ENCODE peak calls at places on chromosome 7, in nine cellular contexts. One of them, this sample, is unnamed.

GRCh38 chr7:134986363-134987231 is at the start of gene AGBL3:
- DNase-seq in Karpas-422: peak; percentile 95
- DNase-seq in H9: peak; percentile 97
- DNase-seq in PC-3: peak; percentile 94
- DNase-seq in mammary epithelial cell: peak; percentile 88
- DNase-seq in SK-N-SH: peak; percentile 94
- DNase-seq in GM23248: peak; percentile 99
- DNase-seq in H1: peak; percentile 94
- DNase-seq in endothelial cell of umbilical vein: peak; percentile 95
- DNase-seq in this sample: peak; percentile 95

GRCh38 chr7:120951826-120952225 is 1.2 kb downstream of the ING3 start:
- DNase-seq in H1: no peak
- DNase-seq in PC-3: no peak
- DNase-seq in SK-N-SH: no peak
- DNase-seq in mammary epithelial cell: no peak
- DNase-seq in Karpas-422: no peak
- DNase-seq in endothelial cell of umbilical vein: no peak
- DNase-seq in GM23248: no peak
- DNase-seq in H9: no peak
- DNase-seq in this sample: no peak

GRCh38 chr7:133912916-133913697 is 214.0 kb upstream of the LRGUK start:
- DNase-seq in PC-3: peak; percentile 81
- DNase-seq in endothelial cell of umbilical vein: peak; percentile 52
- DNase-seq in GM23248: peak; percentile 53
- DNase-seq in Karpas-422: no peak
- DNase-seq in SK-N-SH: no peak
- DNase-seq in H1: no peak
- DNase-seq in mammary epithelial cell: peak; percentile 95
- DNase-seq in H9: no peak
- DNase-seq in this sample: no peak

GRCh38 chr7:38291117-38291647 is 17.7 kb upstream of the TARP start:
- DNase-seq in PC-3: no peak
- DNase-seq in GM23248: no peak
- DNase-seq in mammary epithelial cell: no peak
- DNase-seq in H1: no peak
- DNase-seq in SK-N-SH: no peak
- DNase-seq in endothelial cell of umbilical vein: no peak
- DNase-seq in H9: peak; percentile 34
- DNase-seq in Karpas-422: peak; percentile 42
- DNase-seq in this sample: no peak

GRCh38 chr7:32905175-32905662 is 13.7 kb upstream of the KBTBD2 start:
- DNase-seq in H1: peak; percentile 68
- DNase-seq in PC-3: no peak
- DNase-seq in GM23248: peak; percentile 93
- DNase-seq in Karpas-422: peak; percentile 56
- DNase-seq in mammary epithelial cell: peak; percentile 54
- DNase-seq in H9: peak; percentile 90
- DNase-seq in SK-N-SH: peak; percentile 83
- DNase-seq in endothelial cell of umbilical vein: peak; percentile 86
- DNase-seq in this sample: peak; percentile 85

GRCh38 chr7:106326594-106327537 is 42.1 kb upstream of the NAMPT start:
- DNase-seq in mammary epithelial cell: no peak
- DNase-seq in H1: no peak
- DNase-seq in H9: no peak
- DNase-seq in Karpas-422: no peak
- DNase-seq in PC-3: no peak
- DNase-seq in endothelial cell of umbilical vein: no peak
- DNase-seq in SK-N-SH: no peak
- DNase-seq in GM23248: peak; percentile 65
- DNase-seq in this sample: no peak

GRCh38 chr7:28217161-28217560 is 36.6 kb upstream of the JAZF1 start:
- DNase-seq in SK-N-SH: no peak
- DNase-seq in PC-3: no peak
- DNase-seq in H9: no peak
- DNase-seq in Karpas-422: no peak
- DNase-seq in H1: no peak
- DNase-seq in GM23248: no peak
- DNase-seq in endothelial cell of umbilical vein: no peak
- DNase-seq in mammary epithelial cell: no peak
- DNase-seq in this sample: no peak

GRCh38 chr7:36149694-36150452 is 3.2 kb upstream of the EEPD1 start:
- DNase-seq in endothelial cell of umbilical vein: no peak
- DNase-seq in H1: no peak
- DNase-seq in mammary epithelial cell: no peak
- DNase-seq in Karpas-422: no peak
- DNase-seq in SK-N-SH: no peak
- DNase-seq in GM23248: no peak
- DNase-seq in H9: no peak
- DNase-seq in PC-3: no peak
- DNase-seq in this sample: no peak

GRCh38 chr7:76316984-76317781 is 14.7 kb downstream of the HSPB1 start:
- DNase-seq in SK-N-SH: no peak
- DNase-seq in endothelial cell of umbilical vein: no peak
- DNase-seq in mammary epithelial cell: no peak
- DNase-seq in Karpas-422: no peak
- DNase-seq in PC-3: no peak
- DNase-seq in GM23248: no peak
- DNase-seq in H1: no peak
- DNase-seq in H9: no peak
- DNase-seq in this sample: no peak

GRCh38 chr7:133436014-133436428 is 183.1 kb downstream of the EXOC4 start:
- DNase-seq in H9: no peak
- DNase-seq in PC-3: no peak
- DNase-seq in SK-N-SH: no peak
- DNase-seq in H1: no peak
- DNase-seq in Karpas-422: no peak
- DNase-seq in GM23248: peak; percentile 74
- DNase-seq in endothelial cell of umbilical vein: peak; percentile 83
- DNase-seq in mammary epithelial cell: peak; percentile 75
- DNase-seq in this sample: no peak

GRCh38 chr7:39609084-39609461 is 14.3 kb upstream of the RALA start:
- DNase-seq in Karpas-422: no peak
- DNase-seq in endothelial cell of umbilical vein: peak; percentile 89
- DNase-seq in H1: no peak
- DNase-seq in H9: no peak
- DNase-seq in SK-N-SH: peak; percentile 83
- DNase-seq in PC-3: peak; percentile 30
- DNase-seq in mammary epithelial cell: peak; percentile 74
- DNase-seq in GM23248: peak; percentile 82
- DNase-seq in this sample: no peak

GRCh38 chr7:95338832-95339231 is 14.5 kb upstream of the PON1 start:
- DNase-seq in H1: no peak
- DNase-seq in endothelial cell of umbilical vein: no peak
- DNase-seq in H9: no peak
- DNase-seq in SK-N-SH: no peak
- DNase-seq in PC-3: no peak
- DNase-seq in mammary epithelial cell: no peak
- DNase-seq in GM23248: no peak
- DNase-seq in Karpas-422: no peak
- DNase-seq in this sample: no peak

GRCh38 chr7:94062372-94062771 is 58.2 kb upstream of the BET1 start:
- DNase-seq in SK-N-SH: no peak
- DNase-seq in endothelial cell of umbilical vein: no peak
- DNase-seq in H9: no peak
- DNase-seq in PC-3: no peak
- DNase-seq in H1: no peak
- DNase-seq in Karpas-422: no peak
- DNase-seq in GM23248: peak; percentile 74
- DNase-seq in mammary epithelial cell: no peak
- DNase-seq in this sample: no peak

GRCh38 chr7:27516415-27516814 is 146.3 kb downstream of the HIBADH start:
- DNase-seq in H9: no peak
- DNase-seq in mammary epithelial cell: no peak
- DNase-seq in GM23248: no peak
- DNase-seq in endothelial cell of umbilical vein: no peak
- DNase-seq in PC-3: no peak
- DNase-seq in H1: no peak
- DNase-seq in SK-N-SH: no peak
- DNase-seq in Karpas-422: no peak
- DNase-seq in this sample: no peak

GRCh38 chr7:44218418-44219201 is 17.8 kb downstream of the YKT6 start:
- DNase-seq in H9: peak; percentile 94
- DNase-seq in H1: peak; percentile 79
- DNase-seq in mammary epithelial cell: no peak
- DNase-seq in endothelial cell of umbilical vein: no peak
- DNase-seq in GM23248: no peak
- DNase-seq in SK-N-SH: peak; percentile 81
- DNase-seq in Karpas-422: peak; percentile 56
- DNase-seq in PC-3: no peak
- DNase-seq in this sample: no peak

GRCh38 chr7:513521-514166 is 6.0 kb downstream of the PDGFA start:
- DNase-seq in H9: no peak
- DNase-seq in PC-3: peak; percentile 9
- DNase-seq in Karpas-422: no peak
- DNase-seq in GM23248: peak; percentile 38
- DNase-seq in SK-N-SH: no peak
- DNase-seq in mammary epithelial cell: peak; percentile 55
- DNase-seq in endothelial cell of umbilical vein: no peak
- DNase-seq in H1: no peak
- DNase-seq in this sample: no peak

DNA sequence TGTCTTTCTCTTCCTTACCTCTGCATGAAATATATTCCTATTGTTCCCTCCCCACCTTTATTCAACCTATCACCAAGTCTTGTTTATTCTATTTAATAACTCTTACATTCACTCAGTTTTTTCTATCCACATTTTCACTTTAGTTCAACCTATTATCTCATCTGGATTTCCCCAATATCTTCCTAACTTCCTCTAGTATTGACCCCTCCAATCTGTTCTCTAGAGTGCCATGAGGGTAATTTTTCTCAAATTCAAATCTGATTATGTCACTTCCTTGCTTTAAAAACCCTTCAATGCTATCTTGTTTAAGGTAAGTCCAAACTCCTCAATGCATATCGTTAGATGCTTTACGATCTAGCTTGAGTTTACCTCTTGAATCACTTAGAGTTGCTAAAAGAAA is 86.5 kb downstream of the SDHAF3 start:
- DNase-seq in H9: no peak
- DNase-seq in H1: no peak
- DNase-seq in mammary epithelial cell: no peak
- DNase-seq in GM23248: no peak
- DNase-seq in Karpas-422: no peak
- DNase-seq in endothelial cell of umbilical vein: no peak
- DNase-seq in SK-N-SH: no peak
- DNase-seq in PC-3: no peak
- DNase-seq in this sample: no peak
- H3K4me2 ChIP-seq in H9: no peak overlapping the region
- H3K4me2 ChIP-seq in H1: no peak overlapping the region
- H3K4me2 ChIP-seq in mammary epithelial cell: no peak overlapping the region
- H3K4me2 ChIP-seq in GM23248: no peak overlapping the region
- H3K4me2 ChIP-seq in Karpas-422: no peak overlapping the region
- H3K4me2 ChIP-seq in endothelial cell of umbilical vein: no peak overlapping the region
- H3K4me2 ChIP-seq in SK-N-SH: peak overlapping the region; percentile 23
- H3K4me2 ChIP-seq in PC-3: no peak overlapping the region
- H3K4me2 ChIP-seq in this sample: no peak overlapping the region

GRCh38 chr7:26367219-26367711 is 75.6 kb downstream of the SNX10 start:
- DNase-seq in H1: no peak
- DNase-seq in SK-N-SH: no peak
- DNase-seq in GM23248: no peak
- DNase-seq in Karpas-422: no peak
- DNase-seq in PC-3: no peak
- DNase-seq in H9: no peak
- DNase-seq in endothelial cell of umbilical vein: no peak
- DNase-seq in mammary epithelial cell: no peak
- DNase-seq in this sample: no peak
- H3K9ac ChIP-seq in H1: no peak overlapping the region
- H3K9ac ChIP-seq in SK-N-SH: no peak overlapping the region
- H3K9ac ChIP-seq in GM23248: no peak overlapping the region
- H3K9ac ChIP-seq in Karpas-422: no peak overlapping the region
- H3K9ac ChIP-seq in PC-3: no peak overlapping the region
- H3K9ac ChIP-seq in H9: no peak overlapping the region
- H3K9ac ChIP-seq in endothelial cell of umbilical vein: no peak overlapping the region
- H3K9ac ChIP-seq in mammary epithelial cell: no peak overlapping the region
- H3K9ac ChIP-seq in this sample: no peak overlapping the region

DNA sequence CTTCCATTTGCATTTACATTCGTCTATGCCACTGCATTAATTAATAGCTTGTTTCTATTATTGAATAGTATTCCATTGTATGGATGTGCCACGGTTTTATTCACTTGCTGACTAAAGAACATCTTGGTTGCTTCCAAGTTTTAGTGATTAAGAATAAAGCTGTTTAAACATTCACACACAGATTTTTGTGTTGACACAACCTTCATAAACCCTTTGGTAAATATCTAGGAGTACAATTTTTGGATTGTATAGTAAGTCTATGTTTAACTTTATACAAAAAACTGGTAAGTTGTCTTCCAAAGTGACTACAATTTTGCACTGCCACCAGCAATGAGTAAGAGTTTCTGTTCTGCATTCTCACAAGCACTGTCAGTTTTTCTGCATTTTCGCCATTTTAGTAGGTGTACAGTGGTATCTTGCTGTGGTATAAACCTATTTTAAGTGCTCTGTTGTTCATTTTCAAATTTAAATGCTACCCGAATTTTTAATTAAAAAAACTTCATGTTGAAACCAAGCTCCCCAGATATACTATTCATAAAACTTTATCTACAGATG is 121.4 kb downstream of the RNF133 start:
- DNase-seq in SK-N-SH: no peak
- DNase-seq in PC-3: no peak
- DNase-seq in H1: no peak
- DNase-seq in endothelial cell of umbilical vein: no peak
- DNase-seq in mammary epithelial cell: no peak
- DNase-seq in GM23248: no peak
- DNase-seq in Karpas-422: no peak
- DNase-seq in H9: no peak
- DNase-seq in this sample: no peak
- H3K4me2 ChIP-seq in SK-N-SH: no peak overlapping the region
- H3K4me2 ChIP-seq in PC-3: no peak overlapping the region
- H3K4me2 ChIP-seq in H1: no peak overlapping the region
- H3K4me2 ChIP-seq in endothelial cell of umbilical vein: no peak overlapping the region
- H3K4me2 ChIP-seq in mammary epithelial cell: no peak overlapping the region
- H3K4me2 ChIP-seq in GM23248: no peak overlapping the region
- H3K4me2 ChIP-seq in Karpas-422: no peak overlapping the region
- H3K4me2 ChIP-seq in H9: no peak overlapping the region
- H3K4me2 ChIP-seq in this sample: no peak overlapping the region

GRCh38 chr7:1533569-1534329 is 3.2 kb downstream of the MAFK start:
- DNase-seq in SK-N-SH: peak; percentile 77
- DNase-seq in GM23248: peak; percentile 97
- DNase-seq in H1: no peak
- DNase-seq in mammary epithelial cell: peak; percentile 67
- DNase-seq in endothelial cell of umbilical vein: peak; percentile 89
- DNase-seq in PC-3: peak; percentile 86
- DNase-seq in H9: no peak
- DNase-seq in Karpas-422: no peak
- DNase-seq in this sample: no peak

GRCh38 chr7:1532456-1533254 is 2.2 kb downstream of the MAFK start:
- DNase-seq in SK-N-SH: no peak
- DNase-seq in H9: no peak
- DNase-seq in endothelial cell of umbilical vein: peak; percentile 97
- DNase-seq in GM23248: peak; percentile 97
- DNase-seq in PC-3: peak; percentile 97
- DNase-seq in mammary epithelial cell: peak; percentile 24
- DNase-seq in H1: no peak
- DNase-seq in Karpas-422: peak; percentile 52
- DNase-seq in this sample: no peak

GRCh38 chr7:1534330-1535099 is 4.0 kb downstream of the MAFK start:
- DNase-seq in SK-N-SH: no peak
- DNase-seq in PC-3: no peak
- DNase-seq in H1: no peak
- DNase-seq in GM23248: no peak
- DNase-seq in Karpas-422: no peak
- DNase-seq in H9: no peak
- DNase-seq in mammary epithelial cell: no peak
- DNase-seq in endothelial cell of umbilical vein: no peak
- DNase-seq in this sample: no peak

GRCh38 chr7:1531979-1532455 is 1.5 kb downstream of the MAFK start:
- DNase-seq in PC-3: peak; percentile 34
- DNase-seq in Karpas-422: no peak
- DNase-seq in mammary epithelial cell: no peak
- DNase-seq in H9: no peak
- DNase-seq in H1: no peak
- DNase-seq in endothelial cell of umbilical vein: no peak
- DNase-seq in SK-N-SH: no peak
- DNase-seq in GM23248: no peak
- DNase-seq in this sample: no peak

GRCh38 chr7:1533255-1533568 is 2.7 kb downstream of the MAFK start:
- DNase-seq in endothelial cell of umbilical vein: no peak
- DNase-seq in mammary epithelial cell: no peak
- DNase-seq in Karpas-422: no peak
- DNase-seq in H9: no peak
- DNase-seq in SK-N-SH: no peak
- DNase-seq in GM23248: peak; percentile 45
- DNase-seq in H1: no peak
- DNase-seq in PC-3: no peak
- DNase-seq in this sample: no peak
- H3K9ac ChIP-seq in endothelial cell of umbilical vein: peak overlapping the region; percentile 89
- H3K9ac ChIP-seq in mammary epithelial cell: no peak overlapping the region
- H3K9ac ChIP-seq in Karpas-422: peak overlapping the region; percentile 15
- H3K9ac ChIP-seq in H9: no peak overlapping the region
- H3K9ac ChIP-seq in SK-N-SH: peak overlapping the region; percentile 62
- H3K9ac ChIP-seq in GM23248: peak overlapping the region; percentile 88
- H3K9ac ChIP-seq in H1: no peak overlapping the region
- H3K9ac ChIP-seq in PC-3: peak overlapping the region; percentile 91
- H3K9ac ChIP-seq in this sample: no peak overlapping the region